ENCODE peak calls at places on chromosomes 7 and 10, in eight cellular contexts. C is stimulated activated CD4-positive, alpha-beta T cell treated with anti-CD3 and anti-CD28 coated beads, Interleukin-2, amount 100 ng/mL, for 48 hours; L is anterior cingulate cortex; Y is Jurkat, Clone E6-1; W is CD8-positive, alpha-beta memory T cell; H is A172; A is heart right ventricle; V is ascending aorta. J is an unnamed sample.

GRCh38 chr10:106981461-106981850 is 183.1 kb downstream of the SORCS1 start:
- DNase-seq in C (no peak), L (no peak), Y (no peak), W (no peak), H (no peak), A (no peak), V (no peak), J (no peak)

GRCh38 chr10:48414160-48414559 is 107.7 kb downstream of the MAPK8 start:
- DNase-seq in C (no peak), L (no peak), Y (no peak), W (no peak), H (no peak), A (no peak), V (no peak), J (no peak)

GRCh38 chr7:55113760-55114541 is 95.1 kb downstream of the EGFR start:
- DNase-seq in C (no peak), L (no peak), Y (no peak), W (peak), H (no peak), A (no peak), V (no peak), J (no peak)

GRCh38 chr7:22302951-22303423 is 54.0 kb downstream of the RAPGEF5 start:
- DNase-seq in C (no peak), L (no peak), Y (no peak), W (no peak), H (no peak), A (no peak), V (no peak), J (no peak)

GRCh38 chr10:74213571-74214162 is 62.6 kb downstream of the ADK start:
- DNase-seq in C (peak), L (no peak), Y (no peak), W (no peak), H (peak), A (peak), V (no peak), J (peak)

GRCh38 chr10:73879296-73880173 is 5.2 kb upstream of the CAMK2G start:
- DNase-seq in C (peak), L (no peak), Y (peak), W (peak), H (peak), A (peak), V (peak), J (peak)

GRCh38 chr10:48506147-48506917 is 98.5 kb downstream of the ARHGAP22 start:
- DNase-seq in C (no peak), L (no peak), Y (peak), W (no peak), H (peak), A (no peak), V (no peak), J (peak)

GRCh38 chr10:124155781-124156401 is 62.5 kb upstream of the CHST15 start:
- DNase-seq in C (no peak), L (no peak), Y (no peak), W (no peak), H (peak), A (peak), V (no peak), J (peak)

GRCh38 chr7:84799131-84799530 is 387.7 kb downstream of the SEMA3D start:
- DNase-seq in C (no peak), L (no peak), Y (no peak), W (no peak), H (no peak), A (no peak), V (no peak), J (no peak)

GRCh38 chr10:77195101-77195500 is 442.5 kb downstream of the KCNMA1 start:
- DNase-seq in C (no peak), L (no peak), Y (no peak), W (no peak), H (peak), A (no peak), V (no peak), J (peak)